ENCODE peak calls at places on chromosomes 7 and 10, in nine cellular contexts. R is NCI-H1092 treated with DMSO at 0.1 percent for 48 hours; L is A549; P is suprapubic skin; A is GM18507; D is fibroblast of villous mesenchyme; F is NCI-H510A; Q is stimulated activated CD8-positive, alpha-beta memory T cell treated with anti-CD3 and anti-CD28 coated beads, Interleukin-7, amount 100 ng/mL, for 1 hour; K is EH. B is an unnamed sample.

GRCh38 chr7:77367976-77368375 is 48.2 kb downstream of the GSAP start:
- DNase-seq in R (no peak), L (no peak), P (no peak), A (no peak), D (no peak), F (no peak), Q (no peak), K (no peak), B (no peak)

GRCh38 chr7:50504646-50505546 is 54.7 kb upstream of the FIGNL1 start:
- DNase-seq in R (no peak), L (no peak), P (no peak), A (no peak), D (no peak), F (no peak), Q (no peak), K (no peak), B (no peak)

GRCh38 chr10:53209941-53210611 is 437.5 kb upstream of the MBL2 start:
- DNase-seq in R (peak), L (no peak), P (no peak), A (no peak), D (no peak), F (no peak), Q (no peak), K (peak), B (no peak)

GRCh38 chr10:93542358-93542791 is 24.1 kb upstream of the FFAR4 start:
- DNase-seq in R (peak), L (no peak), P (no peak), A (no peak), D (peak), F (peak), Q (no peak), K (peak), B (no peak)

GRCh38 chr10:128062837-128063563 is 63.2 kb downstream of the MKI67 start:
- DNase-seq in R (no peak), L (no peak), P (peak), A (no peak), D (peak), F (no peak), Q (no peak), K (no peak), B (peak)

GRCh38 chr10:122565766-122566206 is 5.2 kb downstream of the DMBT1 start:
- DNase-seq in R (peak), L (peak), P (peak), A (no peak), D (peak), F (no peak), Q (peak), K (peak), B (peak)

GRCh38 chr10:74445493-74445892 is 294.5 kb downstream of the ADK start:
- DNase-seq in R (no peak), L (no peak), P (no peak), A (no peak), D (no peak), F (no peak), Q (no peak), K (no peak), B (no peak)

GRCh38 chr7:7861211-7861633 is 107.4 kb upstream of the GLCCI1 start:
- DNase-seq in R (peak), L (peak), P (no peak), A (no peak), D (peak), F (peak), Q (no peak), K (peak), B (no peak)

GRCh38 chr10:35795131-35795819 is 153.2 kb upstream of the FZD8 start:
- DNase-seq in R (peak), L (no peak), P (no peak), A (no peak), D (peak), F (no peak), Q (no peak), K (peak), B (no peak)

GRCh38 chr7:140006600-140006999 is 56.2 kb downstream of the PARP12 start:
- DNase-seq in R (no peak), L (no peak), P (no peak), A (no peak), D (no peak), F (no peak), Q (no peak), K (no peak), B (no peak)

GRCh38 chr10:132169766-132170560 is 16.8 kb upstream of the DPYSL4 start:
- DNase-seq in R (no peak), L (no peak), P (no peak), A (no peak), D (no peak), F (no peak), Q (no peak), K (no peak), B (no peak)

GRCh38 chr10:30671011-30671616 is 41.6 kb upstream of the LYZL2 start:
- DNase-seq in R (peak), L (peak), P (no peak), A (peak), D (peak), F (no peak), Q (no peak), K (peak), B (peak)

GRCh38 chr10:78852856-78853255 is 215.9 kb upstream of the ZMIZ1 start:
- DNase-seq in R (no peak), L (peak), P (no peak), A (no peak), D (peak), F (no peak), Q (no peak), K (peak), B (no peak)

GRCh38 chr7:56092789-56093531 is at the start of gene PHKG1:
- DNase-seq in R (peak), L (peak), P (peak), A (no peak), D (peak), F (peak), Q (no peak), K (peak), B (no peak)

GRCh38 chr10:70772627-70773026 is 12.6 kb downstream of the TBATA start:
- DNase-seq in R (no peak), L (no peak), P (no peak), A (no peak), D (no peak), F (no peak), Q (no peak), K (no peak), B (no peak)

GRCh38 chr7:25124485-25125136 is 449 bp downstream of the CYCS start:
- DNase-seq in R (peak), L (no peak), P (no peak), A (no peak), D (peak), F (no peak), Q (no peak), K (peak), B (no peak)

GRCh38 chr7:21538936-21539335 is 3.9 kb upstream of the DNAH11 start:
- DNase-seq in R (no peak), L (no peak), P (no peak), A (no peak), D (no peak), F (no peak), Q (no peak), K (no peak), B (no peak)

GRCh38 chr7:66083677-66084076 is 8.1 kb downstream of the ASL start:
- DNase-seq in R (no peak), L (no peak), P (no peak), A (no peak), D (no peak), F (no peak), Q (no peak), K (no peak), B (no peak)

GRCh38 chr10:98403812-98404504 is 11.0 kb downstream of the PYROXD2 start:
- DNase-seq in R (no peak), L (no peak), P (no peak), A (no peak), D (peak), F (no peak), Q (no peak), K (peak), B (no peak)

B was measured in B cell.